ENCODE peak calls at places on chromosome 11, in seven cellular contexts. X is fibroblast of lung, T is gastrocnemius medialis, G is upper lobe of right lung, P is colonic mucosa, U is upper lobe of left lung, C is uterus. N is an unnamed sample.

GRCh38 chr11:132472411-132473205 is 1059.7 kb downstream of the OPCML start:
- DNase-seq in X (peak; percentile 6), T (no peak), G (no peak), P (no peak), U (no peak), C (no peak), N (no peak)

GRCh38 chr11:58564226-58564625 is 11.4 kb downstream of the LPXN start:
- DNase-seq in X (no peak), T (no peak), G (no peak), P (no peak), U (no peak), C (no peak), N (no peak)

GRCh38 chr11:62108971-62109391 is 14.8 kb upstream of the INCENP start:
- DNase-seq in X (no peak), T (no peak), G (no peak), P (no peak), U (no peak), C (no peak), N (no peak)

GRCh38 chr11:29135504-29135903 is 881.3 kb downstream of the KCNA4 start:
- DNase-seq in X (no peak), T (no peak), G (no peak), P (no peak), U (no peak), C (no peak), N (no peak)

GRCh38 chr11:29005401-29005980 is 897.3 kb downstream of the METTL15 start:
- DNase-seq in X (no peak), T (no peak), G (no peak), P (no peak), U (no peak), C (no peak), N (no peak)

GRCh38 chr11:21169639-21170038 is 500.3 kb downstream of the NELL1 start:
- DNase-seq in X (no peak), T (no peak), G (no peak), P (no peak), U (no peak), C (no peak), N (no peak)

GRCh38 chr11:47410404-47411264 is 2.2 kb downstream of the SLC39A13 start:
- DNase-seq in X (no peak), T (no peak), G (no peak), P (no peak), U (no peak), C (no peak), N (peak; percentile 67)

GRCh38 chr11:117978982-117979381 is 7.2 kb upstream of the IL10RA start:
- DNase-seq in X (no peak), T (no peak), G (no peak), P (no peak), U (no peak), C (no peak), N (no peak)

GRCh38 chr11:124762624-124763155 is 600 bp upstream of the ESAM start:
- DNase-seq in X (no peak), T (no peak), G (peak; percentile 77), P (peak; percentile 56), U (no peak), C (no peak), N (no peak)

GRCh38 chr11:21263026-21263425 is 593.6 kb downstream of the NELL1 start:
- DNase-seq in X (no peak), T (no peak), G (no peak), P (no peak), U (no peak), C (no peak), N (no peak)

GRCh38 chr11:86955674-86956522 is 703 bp upstream of the FZD4 start:
- DNase-seq in X (peak; percentile 66), T (peak; percentile 81), G (peak; percentile 92), P (peak; percentile 79), U (peak; percentile 88), C (peak; percentile 85), N (peak; percentile 95)

GRCh38 chr11:120482149-120482548 is 29.4 kb upstream of the GRIK4 start:
- DNase-seq in X (no peak), T (no peak), G (no peak), P (no peak), U (no peak), C (no peak), N (no peak)

GRCh38 chr11:705646-706438 is at the start of gene EPS8L2:
- DNase-seq in X (no peak), T (no peak), G (peak; percentile 89), P (peak; percentile 92), U (peak; percentile 75), C (no peak), N (no peak)

GRCh38 chr11:26199341-26199740 is 132.6 kb upstream of the ANO3 start:
- DNase-seq in X (peak; percentile 74), T (no peak), G (no peak), P (no peak), U (no peak), C (no peak), N (no peak)

GRCh38 chr11:47533690-47534135 is 19.2 kb downstream of the CELF1 start:
- DNase-seq in X (peak; percentile 92), T (no peak), G (no peak), P (no peak), U (no peak), C (no peak), N (no peak)

GRCh38 chr11:12785901-12786300 is 111.7 kb downstream of the TEAD1 start:
- DNase-seq in X (no peak), T (no peak), G (no peak), P (no peak), U (no peak), C (no peak), N (no peak)

GRCh38 chr11:2445107-2445947 is 519 bp downstream of the KCNQ1 start:
- DNase-seq in X (no peak), T (no peak), G (peak; percentile 77), P (peak; percentile 36), U (peak; percentile 45), C (no peak), N (no peak)

GRCh38 chr11:92401507-92401906 is 176.9 kb downstream of the FAT3 start:
- DNase-seq in X (no peak), T (no peak), G (no peak), P (no peak), U (no peak), C (no peak), N (no peak)

GRCh38 chr11:122517403-122518379 is 137.8 kb upstream of the UBASH3B start:
- DNase-seq in X (peak; percentile 19), T (no peak), G (no peak), P (no peak), U (no peak), C (no peak), N (no peak)

GRCh38 chr11:4919250-4919649 is at the start of gene OR51G2:
- DNase-seq in X (no peak), T (no peak), G (no peak), P (no peak), U (no peak), C (no peak), N (no peak)

GRCh38 chr11:125348141-125348651 is 147.9 kb downstream of the FEZ1 start:
- DNase-seq in X (no peak), T (no peak), G (peak; percentile 49), P (no peak), U (no peak), C (no peak), N (no peak)

GRCh38 chr11:85626496-85626895 is 648 bp downstream of the DLG2 start:
- DNase-seq in X (no peak), T (peak; percentile 14), G (no peak), P (no peak), U (peak; percentile 61), C (no peak), N (no peak)
- H3K4me3 ChIP-seq in X (peak overlapping the region; percentile 87), T (peak overlapping the region; percentile 75), G (peak overlapping the region; percentile 92), P (no peak overlapping the region), U (no peak overlapping the region), C (peak overlapping the region; percentile 76), N (peak overlapping the region; percentile 93)

GRCh38 chr11:128627666-128628342 is 40.4 kb upstream of the ETS1 start:
- DNase-seq in X (no peak), T (no peak), G (no peak), P (no peak), U (no peak), C (no peak), N (peak; percentile 21)
- TF ChIP-seq CTCF in X (no peak), T (no peak), G (no peak), P (no peak), U (no peak), C (no peak), N (no peak)

DNA sequence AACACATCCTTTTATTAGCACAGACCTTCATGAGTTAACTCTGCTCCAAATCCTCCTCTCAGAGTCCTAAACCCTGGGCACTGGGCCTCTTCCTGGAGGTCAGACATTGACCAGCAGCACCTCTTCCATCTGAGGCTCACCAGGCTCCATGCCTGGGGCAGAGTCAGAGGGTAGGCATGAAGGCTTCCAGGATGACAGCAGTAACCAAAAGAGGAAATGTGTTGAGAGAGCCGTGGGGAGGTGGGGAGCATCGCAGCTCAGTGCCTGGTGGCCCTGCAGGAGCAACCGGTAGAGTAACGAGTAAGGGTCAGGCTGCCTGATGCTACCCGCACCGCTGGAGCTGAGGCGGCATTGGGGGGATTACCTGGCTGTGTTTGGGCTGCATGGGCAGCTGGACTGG is 9.4 kb upstream of the NAV2 start:
- DNase-seq in X (no peak), T (no peak), G (no peak), P (no peak), U (no peak), C (no peak), N (no peak)
- H3K27ac ChIP-seq in X (no peak overlapping the region), T (no peak overlapping the region), G (no peak overlapping the region), P (no peak overlapping the region), U (no peak overlapping the region), C (no peak overlapping the region), N (no peak overlapping the region)

GRCh38 chr11:46390331-46391171 is 1.0 kb downstream of the CHRM4 start:
- DNase-seq in X (no peak), T (no peak), G (no peak), P (no peak), U (no peak), C (no peak), N (no peak)
- H3K4me3 ChIP-seq in X (no peak overlapping the region), T (no peak overlapping the region), G (no peak overlapping the region), P (no peak overlapping the region), U (no peak overlapping the region), C (no peak overlapping the region), N (peak overlapping the region; percentile 65)

GRCh38 chr11:60944504-60945294 is 7.3 kb downstream of the SLC15A3 start:
- DNase-seq in X (no peak), T (no peak), G (no peak), P (no peak), U (no peak), C (no peak), N (no peak)
- TF ChIP-seq CTCF in X (peak; percentile 19), T (no peak), G (peak; percentile 27), P (no peak), U (no peak), C (no peak), N (no peak)

GRCh38 chr11:114195981-114196731 is 100.0 kb upstream of the NNMT start:
- DNase-seq in X (no peak), T (no peak), G (no peak), P (no peak), U (peak; percentile 83), C (no peak), N (no peak)
- H3K27ac ChIP-seq in X (no peak overlapping the region), T (peak overlapping the region; percentile 99), G (peak overlapping the region; percentile 72), P (peak overlapping the region; percentile 36), U (peak overlapping the region; percentile 88), C (peak overlapping the region; percentile 88), N (peak overlapping the region; percentile 98)

DNA sequence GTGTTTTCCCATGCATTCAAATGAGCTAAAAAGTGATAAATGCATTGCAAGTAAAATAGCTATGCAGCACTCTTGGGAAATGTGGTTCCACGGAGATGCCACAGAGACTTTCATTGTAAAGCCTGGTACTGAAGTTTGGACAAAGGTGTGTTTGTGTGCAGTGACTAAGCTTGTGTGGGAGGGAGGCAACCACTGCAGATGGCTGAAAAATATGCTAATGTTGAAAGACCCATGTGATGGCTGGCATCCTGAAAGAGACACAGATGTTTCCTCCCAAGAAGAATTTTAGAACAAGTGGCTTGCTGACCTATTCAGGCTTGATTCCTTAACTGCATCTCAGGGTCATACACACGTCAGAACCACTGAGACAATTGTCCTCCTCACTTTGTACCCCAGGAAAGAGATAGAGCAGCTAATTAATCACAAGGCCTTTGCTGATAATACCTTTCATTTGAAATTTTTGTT is 73.8 kb downstream of the FAM76B start:
- DNase-seq in X (no peak), T (no peak), G (no peak), P (no peak), U (no peak), C (no peak), N (no peak)
- H3K4me3 ChIP-seq in X (no peak overlapping the region), T (no peak overlapping the region), G (no peak overlapping the region), P (no peak overlapping the region), U (no peak overlapping the region), C (no peak overlapping the region), N (no peak overlapping the region)

N was measured in coronary artery.